ENCODE peak calls at places on chromosomes 13 and 19, in ten cellular contexts. One of them, this sample, is unnamed.

GRCh38 chr19:14410775-14411134 is 8.4 kb downstream of the DDX39A start:
- DNase-seq in stomach: no peak
- DNase-seq in upper lobe of left lung: peak; percentile 84
- DNase-seq in breast epithelium: no peak
- DNase-seq in GM12891: no peak
- DNase-seq in transverse colon: no peak
- DNase-seq in sigmoid colon: no peak
- DNase-seq in endothelial cell of umbilical vein: no peak
- DNase-seq in suprapubic skin: no peak
- DNase-seq in K562: no peak
- DNase-seq in this sample: no peak

GRCh38 chr19:43552616-43553015 is 19.6 kb downstream of the ZNF575 start:
- DNase-seq in stomach: no peak
- DNase-seq in upper lobe of left lung: no peak
- DNase-seq in breast epithelium: no peak
- DNase-seq in GM12891: no peak
- DNase-seq in transverse colon: no peak
- DNase-seq in sigmoid colon: no peak
- DNase-seq in endothelial cell of umbilical vein: no peak
- DNase-seq in suprapubic skin: no peak
- DNase-seq in K562: no peak
- DNase-seq in this sample: no peak

GRCh38 chr13:42014119-42014518 is 34.3 kb upstream of the DGKH start:
- DNase-seq in stomach: no peak
- DNase-seq in upper lobe of left lung: no peak
- DNase-seq in breast epithelium: no peak
- DNase-seq in GM12891: no peak
- DNase-seq in transverse colon: no peak
- DNase-seq in sigmoid colon: no peak
- DNase-seq in endothelial cell of umbilical vein: no peak
- DNase-seq in suprapubic skin: no peak
- DNase-seq in K562: no peak
- DNase-seq in this sample: no peak

GRCh38 chr19:16301999-16302694 is 22.5 kb upstream of the KLF2 start:
- DNase-seq in stomach: peak; percentile 70
- DNase-seq in upper lobe of left lung: peak; percentile 53
- DNase-seq in breast epithelium: no peak
- DNase-seq in GM12891: peak; percentile 35
- DNase-seq in transverse colon: no peak
- DNase-seq in sigmoid colon: no peak
- DNase-seq in endothelial cell of umbilical vein: peak; percentile 70
- DNase-seq in suprapubic skin: no peak
- DNase-seq in K562: no peak
- DNase-seq in this sample: no peak

GRCh38 chr13:26837997-26838396 is 77.4 kb upstream of the GPR12 start:
- DNase-seq in stomach: no peak
- DNase-seq in upper lobe of left lung: no peak
- DNase-seq in breast epithelium: no peak
- DNase-seq in GM12891: no peak
- DNase-seq in transverse colon: no peak
- DNase-seq in sigmoid colon: no peak
- DNase-seq in endothelial cell of umbilical vein: no peak
- DNase-seq in suprapubic skin: no peak
- DNase-seq in K562: no peak
- DNase-seq in this sample: no peak

GRCh38 chr13:99585609-99586008 is 84.3 kb downstream of the TM9SF2 start:
- DNase-seq in stomach: no peak
- DNase-seq in upper lobe of left lung: no peak
- DNase-seq in breast epithelium: no peak
- DNase-seq in GM12891: no peak
- DNase-seq in transverse colon: no peak
- DNase-seq in sigmoid colon: no peak
- DNase-seq in endothelial cell of umbilical vein: no peak
- DNase-seq in suprapubic skin: no peak
- DNase-seq in K562: no peak
- DNase-seq in this sample: no peak

GRCh38 chr13:25384747-25385270 is 13.0 kb downstream of the ATP8A2 start:
- DNase-seq in stomach: no peak
- DNase-seq in upper lobe of left lung: no peak
- DNase-seq in breast epithelium: no peak
- DNase-seq in GM12891: no peak
- DNase-seq in transverse colon: no peak
- DNase-seq in sigmoid colon: no peak
- DNase-seq in endothelial cell of umbilical vein: no peak
- DNase-seq in suprapubic skin: no peak
- DNase-seq in K562: no peak
- DNase-seq in this sample: no peak

GRCh38 chr19:4622695-4623421 is 16.5 kb upstream of the TNFAIP8L1 start:
- DNase-seq in stomach: no peak
- DNase-seq in upper lobe of left lung: no peak
- DNase-seq in breast epithelium: no peak
- DNase-seq in GM12891: no peak
- DNase-seq in transverse colon: no peak
- DNase-seq in sigmoid colon: no peak
- DNase-seq in endothelial cell of umbilical vein: no peak
- DNase-seq in suprapubic skin: no peak
- DNase-seq in K562: peak; percentile 81
- DNase-seq in this sample: no peak

GRCh38 chr13:62847520-62847919 is 1431.9 kb upstream of the PCDH20 start:
- DNase-seq in stomach: no peak
- DNase-seq in upper lobe of left lung: no peak
- DNase-seq in breast epithelium: no peak
- DNase-seq in GM12891: no peak
- DNase-seq in transverse colon: no peak
- DNase-seq in sigmoid colon: no peak
- DNase-seq in endothelial cell of umbilical vein: no peak
- DNase-seq in suprapubic skin: no peak
- DNase-seq in K562: no peak
- DNase-seq in this sample: no peak

GRCh38 chr19:4456843-4457653 is 546 bp downstream of the UBXN6 start:
- DNase-seq in stomach: peak; percentile 41
- DNase-seq in upper lobe of left lung: no peak
- DNase-seq in breast epithelium: no peak
- DNase-seq in GM12891: peak; percentile 75
- DNase-seq in transverse colon: peak; percentile 47
- DNase-seq in sigmoid colon: no peak
- DNase-seq in endothelial cell of umbilical vein: peak; percentile 55
- DNase-seq in suprapubic skin: no peak
- DNase-seq in K562: peak; percentile 71
- DNase-seq in this sample: no peak

GRCh38 chr19:18520848-18521691 is 800 bp downstream of the ELL start:
- DNase-seq in stomach: peak; percentile 50
- DNase-seq in upper lobe of left lung: no peak
- DNase-seq in breast epithelium: no peak
- DNase-seq in GM12891: no peak
- DNase-seq in transverse colon: peak; percentile 78
- DNase-seq in sigmoid colon: peak; percentile 81
- DNase-seq in endothelial cell of umbilical vein: peak; percentile 22
- DNase-seq in suprapubic skin: no peak
- DNase-seq in K562: peak; percentile 50
- DNase-seq in this sample: no peak

GRCh38 chr19:13117772-13118423 is at the start of gene NACC1:
- DNase-seq in stomach: peak; percentile 90
- DNase-seq in upper lobe of left lung: peak; percentile 98
- DNase-seq in breast epithelium: peak; percentile 88
- DNase-seq in GM12891: peak; percentile 97
- DNase-seq in transverse colon: peak; percentile 91
- DNase-seq in sigmoid colon: peak; percentile 93
- DNase-seq in endothelial cell of umbilical vein: peak; percentile 87
- DNase-seq in suprapubic skin: peak; percentile 90
- DNase-seq in K562: peak; percentile 95
- DNase-seq in this sample: peak; percentile 85

GRCh38 chr13:51737609-51738008 is 66.4 kb downstream of the DHRS12 start:
- DNase-seq in stomach: no peak
- DNase-seq in upper lobe of left lung: no peak
- DNase-seq in breast epithelium: no peak
- DNase-seq in GM12891: no peak
- DNase-seq in transverse colon: no peak
- DNase-seq in sigmoid colon: no peak
- DNase-seq in endothelial cell of umbilical vein: no peak
- DNase-seq in suprapubic skin: no peak
- DNase-seq in K562: no peak
- DNase-seq in this sample: no peak

GRCh38 chr13:49219647-49220034 is 497 bp upstream of the MLNR start:
- DNase-seq in stomach: no peak
- DNase-seq in upper lobe of left lung: no peak
- DNase-seq in breast epithelium: no peak
- DNase-seq in GM12891: no peak
- DNase-seq in transverse colon: peak; percentile 36
- DNase-seq in sigmoid colon: no peak
- DNase-seq in endothelial cell of umbilical vein: peak; percentile 15
- DNase-seq in suprapubic skin: no peak
- DNase-seq in K562: no peak
- DNase-seq in this sample: no peak

GRCh38 chr13:36986462-36987240 is 12.5 kb downstream of the ALG5 start:
- DNase-seq in stomach: no peak
- DNase-seq in upper lobe of left lung: no peak
- DNase-seq in breast epithelium: no peak
- DNase-seq in GM12891: no peak
- DNase-seq in transverse colon: no peak
- DNase-seq in sigmoid colon: no peak
- DNase-seq in endothelial cell of umbilical vein: peak; percentile 52
- DNase-seq in suprapubic skin: no peak
- DNase-seq in K562: no peak
- DNase-seq in this sample: no peak

GRCh38 chr13:21522847-21523246 is 63.7 kb upstream of the ZDHHC20 start:
- DNase-seq in stomach: no peak
- DNase-seq in upper lobe of left lung: no peak
- DNase-seq in breast epithelium: no peak
- DNase-seq in GM12891: no peak
- DNase-seq in transverse colon: no peak
- DNase-seq in sigmoid colon: no peak
- DNase-seq in endothelial cell of umbilical vein: no peak
- DNase-seq in suprapubic skin: no peak
- DNase-seq in K562: peak; percentile 81
- DNase-seq in this sample: no peak
- TF ChIP-seq POLR2A in stomach: no peak
- TF ChIP-seq POLR2A in upper lobe of left lung: no peak
- TF ChIP-seq POLR2A in breast epithelium: no peak
- TF ChIP-seq POLR2A in GM12891: no peak
- TF ChIP-seq POLR2A in transverse colon: no peak
- TF ChIP-seq POLR2A in sigmoid colon: no peak
- TF ChIP-seq POLR2A in endothelial cell of umbilical vein: no peak
- TF ChIP-seq POLR2A in suprapubic skin: no peak
- TF ChIP-seq POLR2A in K562: no peak
- TF ChIP-seq POLR2A in this sample: no peak

DNA sequence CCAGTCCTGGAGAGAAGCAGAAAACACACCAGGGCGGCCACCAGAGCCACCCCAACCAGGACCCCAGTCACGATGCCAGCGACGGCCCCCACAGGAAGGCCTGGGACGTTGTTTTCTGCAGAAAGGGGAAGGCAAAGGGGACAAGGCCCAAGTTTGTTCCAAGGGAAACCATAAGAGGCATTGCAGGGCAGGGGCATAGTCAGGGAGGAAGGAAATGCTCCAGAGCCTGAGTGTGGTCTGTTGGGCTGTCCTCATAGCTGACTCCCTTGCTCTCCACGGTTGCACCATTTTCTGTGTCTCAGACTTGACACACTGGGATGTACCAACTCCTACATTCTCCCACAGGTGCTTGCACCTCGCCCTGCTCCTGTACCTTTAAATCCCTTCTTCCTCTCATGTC is 5.2 kb downstream of the CEACAM4 start:
- DNase-seq in stomach: no peak
- DNase-seq in upper lobe of left lung: no peak
- DNase-seq in breast epithelium: no peak
- DNase-seq in GM12891: no peak
- DNase-seq in transverse colon: no peak
- DNase-seq in sigmoid colon: no peak
- DNase-seq in endothelial cell of umbilical vein: no peak
- DNase-seq in suprapubic skin: no peak
- DNase-seq in K562: no peak
- DNase-seq in this sample: no peak
- TF ChIP-seq POLR2AphosphoS5 in stomach: no peak
- TF ChIP-seq POLR2AphosphoS5 in upper lobe of left lung: no peak
- TF ChIP-seq POLR2AphosphoS5 in breast epithelium: no peak
- TF ChIP-seq POLR2AphosphoS5 in GM12891: no peak
- TF ChIP-seq POLR2AphosphoS5 in transverse colon: no peak
- TF ChIP-seq POLR2AphosphoS5 in sigmoid colon: no peak
- TF ChIP-seq POLR2AphosphoS5 in endothelial cell of umbilical vein: no peak
- TF ChIP-seq POLR2AphosphoS5 in suprapubic skin: no peak
- TF ChIP-seq POLR2AphosphoS5 in K562: no peak
- TF ChIP-seq POLR2AphosphoS5 in this sample: no peak

DNA sequence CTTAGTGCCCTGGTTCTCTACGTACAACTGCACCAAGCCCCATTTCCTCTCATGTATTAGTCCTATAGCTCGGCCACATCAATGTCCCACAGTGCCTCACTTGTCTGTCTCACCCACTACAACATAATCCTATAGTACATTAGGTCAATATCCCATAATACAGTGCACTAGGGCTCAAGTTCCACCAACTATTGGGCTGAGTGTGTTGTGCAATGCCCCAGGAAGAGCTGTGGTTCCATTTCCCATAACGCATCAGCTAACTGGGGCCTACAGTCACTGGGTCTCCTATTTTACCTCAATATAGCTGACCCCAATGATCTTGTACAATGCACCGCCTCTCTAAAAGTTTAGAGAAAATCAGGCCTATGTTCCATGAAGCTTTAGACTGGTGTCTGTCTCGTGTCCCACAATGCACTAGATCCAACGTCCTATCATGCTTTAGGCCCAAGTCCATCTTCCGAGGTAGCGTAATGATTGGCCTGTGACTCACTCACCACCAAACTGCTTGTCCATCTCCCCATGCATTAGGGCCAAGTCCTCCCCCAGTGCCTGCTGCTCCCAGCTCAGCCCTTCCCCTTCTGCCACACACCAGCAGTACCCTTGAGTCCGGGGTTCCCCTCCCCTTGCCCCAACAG is 21.8 kb downstream of the TSKS start:
- DNase-seq in stomach: no peak
- DNase-seq in upper lobe of left lung: no peak
- DNase-seq in breast epithelium: no peak
- DNase-seq in GM12891: no peak
- DNase-seq in transverse colon: no peak
- DNase-seq in sigmoid colon: no peak
- DNase-seq in endothelial cell of umbilical vein: no peak
- DNase-seq in suprapubic skin: no peak
- DNase-seq in K562: no peak
- DNase-seq in this sample: no peak
- TF ChIP-seq POLR2A in stomach: no peak
- TF ChIP-seq POLR2A in upper lobe of left lung: no peak
- TF ChIP-seq POLR2A in breast epithelium: no peak
- TF ChIP-seq POLR2A in GM12891: no peak
- TF ChIP-seq POLR2A in transverse colon: no peak
- TF ChIP-seq POLR2A in sigmoid colon: no peak
- TF ChIP-seq POLR2A in endothelial cell of umbilical vein: no peak
- TF ChIP-seq POLR2A in suprapubic skin: no peak
- TF ChIP-seq POLR2A in K562: no peak
- TF ChIP-seq POLR2A in this sample: no peak

GRCh38 chr19:38336638-38337359 is 1.2 kb downstream of the CATSPERG start:
- DNase-seq in stomach: peak; percentile 98
- DNase-seq in upper lobe of left lung: peak; percentile 97
- DNase-seq in breast epithelium: peak; percentile 97
- DNase-seq in GM12891: peak; percentile 82
- DNase-seq in transverse colon: peak; percentile 99
- DNase-seq in sigmoid colon: peak; percentile 98
- DNase-seq in endothelial cell of umbilical vein: peak; percentile 95
- DNase-seq in suprapubic skin: peak; percentile 97
- DNase-seq in K562: peak; percentile 98
- DNase-seq in this sample: peak; percentile 96
- TF ChIP-seq POLR2AphosphoS5 in stomach: no peak
- TF ChIP-seq POLR2AphosphoS5 in upper lobe of left lung: no peak
- TF ChIP-seq POLR2AphosphoS5 in breast epithelium: no peak
- TF ChIP-seq POLR2AphosphoS5 in GM12891: no peak
- TF ChIP-seq POLR2AphosphoS5 in transverse colon: no peak
- TF ChIP-seq POLR2AphosphoS5 in sigmoid colon: no peak
- TF ChIP-seq POLR2AphosphoS5 in endothelial cell of umbilical vein: no peak
- TF ChIP-seq POLR2AphosphoS5 in suprapubic skin: no peak
- TF ChIP-seq POLR2AphosphoS5 in K562: no peak
- TF ChIP-seq POLR2AphosphoS5 in this sample: peak; percentile 25

This sample was measured in prostate gland.